ENCODE peak calls at places on chromosomes 11 and 22, in six cellular contexts. I, F, U, Q, C and V are unnamed samples.

GRCh38 chr11:72975778-72976520 is 161.7 kb downstream of the ATG16L2 start:
- DNase-seq in I (no peak), F (no peak), U (no peak), Q (no peak), C (no peak), V (peak)

GRCh38 chr11:19953909-19954308 is 206.4 kb downstream of the DBX1 start:
- DNase-seq in I (no peak), F (peak), U (no peak), Q (no peak), C (no peak), V (no peak)

GRCh38 chr11:1938343-1939005 is 8.7 kb upstream of the MRPL23 start:
- DNase-seq in I (peak), F (no peak), U (no peak), Q (peak), C (no peak), V (no peak)

GRCh38 chr11:44815917-44816456 is 89.2 kb downstream of the TSPAN18 start:
- DNase-seq in I (no peak), F (no peak), U (no peak), Q (peak), C (no peak), V (no peak)

GRCh38 chr22:22890085-22890484 is 2.5 kb downstream of the IGLL5 start:
- DNase-seq in I (no peak), F (no peak), U (no peak), Q (no peak), C (no peak), V (no peak)

GRCh38 chr22:23892626-23893445 is 1.3 kb upstream of the MIF start:
- DNase-seq in I (peak), F (no peak), U (no peak), Q (no peak), C (no peak), V (no peak)

GRCh38 chr11:64729851-64730382 is 6.9 kb upstream of the NRXN2 start:
- DNase-seq in I (peak), F (peak), U (no peak), Q (no peak), C (no peak), V (no peak)

GRCh38 chr11:111759375-111759774 is 6.8 kb downstream of the PPP2R1B start:
- DNase-seq in I (no peak), F (no peak), U (no peak), Q (no peak), C (no peak), V (no peak)

GRCh38 chr11:81874627-81875026 is 859.0 kb downstream of the FAM181B start:
- DNase-seq in I (no peak), F (peak), U (no peak), Q (no peak), C (no peak), V (no peak)

GRCh38 chr11:61817471-61818202 is 834 bp upstream of the FADS1 start:
- DNase-seq in I (no peak), F (no peak), U (no peak), Q (no peak), C (no peak), V (no peak)

GRCh38 chr11:316031-316701 is 2.3 kb downstream of the IFITM1 start:
- DNase-seq in I (peak), F (no peak), U (no peak), Q (peak), C (no peak), V (no peak)

GRCh38 chr22:31962392-31963113 is 18.2 kb downstream of the YWHAH start:
- DNase-seq in I (no peak), F (no peak), U (no peak), Q (peak), C (no peak), V (no peak)

GRCh38 chr11:126753990-126754389 is 246.6 kb downstream of the KIRREL3 start:
- DNase-seq in I (no peak), F (no peak), U (no peak), Q (no peak), C (no peak), V (no peak)

DNA sequence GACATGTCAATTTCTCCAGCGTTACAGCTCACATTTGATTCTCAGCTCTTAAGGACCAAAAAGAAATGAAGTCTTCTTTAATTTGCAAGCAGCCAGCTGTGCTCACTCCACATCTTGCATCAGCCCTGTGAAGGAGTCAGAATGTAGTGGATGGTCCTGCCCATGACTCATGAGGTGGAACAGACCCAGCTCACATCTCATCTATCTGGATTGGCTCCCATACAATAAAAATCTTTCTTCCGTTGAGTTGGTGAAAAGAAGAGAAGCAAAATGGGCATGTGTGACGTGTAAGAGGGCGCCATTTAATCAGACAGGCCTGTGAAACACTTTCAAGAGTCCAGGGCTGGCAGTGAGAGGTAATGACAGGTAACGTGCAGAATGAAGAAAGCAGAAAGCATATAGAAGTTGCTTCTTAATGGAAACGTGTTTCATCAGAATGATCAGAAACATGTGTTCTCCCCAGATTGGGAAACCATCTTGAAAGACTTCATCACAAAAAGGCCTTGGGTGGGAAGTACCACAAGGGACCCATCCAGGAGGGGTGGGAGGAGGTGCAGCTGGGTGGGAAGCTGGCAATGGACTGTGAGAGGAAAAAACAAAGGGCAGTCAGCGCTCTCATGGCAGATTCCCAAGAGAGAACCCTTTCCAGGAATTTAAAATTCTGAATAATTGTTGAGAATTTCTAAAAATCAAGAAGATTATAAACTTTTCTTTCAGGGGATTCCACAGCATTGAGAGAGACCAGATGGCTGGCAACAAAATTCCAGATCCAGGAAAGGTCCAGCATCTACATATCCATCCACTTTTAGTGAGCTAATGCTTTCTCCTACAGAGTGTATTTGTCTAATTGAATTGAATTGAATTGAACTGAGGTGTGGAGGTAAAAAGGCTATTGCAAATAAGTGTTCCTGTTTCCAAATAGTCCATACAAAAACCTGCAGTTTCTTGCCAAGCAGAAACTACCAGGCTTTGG is 57.0 kb downstream of the ETS1 start:
- DNase-seq in I (no peak), F (no peak), U (no peak), Q (no peak), C (no peak), V (no peak)
- TF ChIP-seq POLR2AphosphoS5 in I (no peak), F (no peak), U (no peak), Q (no peak), C (no peak), V (no peak)

GRCh38 chr11:7890417-7891179 is 40.5 kb downstream of the OR10A6 start:
- DNase-seq in I (no peak), F (no peak), U (no peak), Q (no peak), C (no peak), V (no peak)
- TF ChIP-seq POLR2AphosphoS5 in I (no peak), F (no peak), U (no peak), Q (no peak), C (no peak), V (no peak)

DNA sequence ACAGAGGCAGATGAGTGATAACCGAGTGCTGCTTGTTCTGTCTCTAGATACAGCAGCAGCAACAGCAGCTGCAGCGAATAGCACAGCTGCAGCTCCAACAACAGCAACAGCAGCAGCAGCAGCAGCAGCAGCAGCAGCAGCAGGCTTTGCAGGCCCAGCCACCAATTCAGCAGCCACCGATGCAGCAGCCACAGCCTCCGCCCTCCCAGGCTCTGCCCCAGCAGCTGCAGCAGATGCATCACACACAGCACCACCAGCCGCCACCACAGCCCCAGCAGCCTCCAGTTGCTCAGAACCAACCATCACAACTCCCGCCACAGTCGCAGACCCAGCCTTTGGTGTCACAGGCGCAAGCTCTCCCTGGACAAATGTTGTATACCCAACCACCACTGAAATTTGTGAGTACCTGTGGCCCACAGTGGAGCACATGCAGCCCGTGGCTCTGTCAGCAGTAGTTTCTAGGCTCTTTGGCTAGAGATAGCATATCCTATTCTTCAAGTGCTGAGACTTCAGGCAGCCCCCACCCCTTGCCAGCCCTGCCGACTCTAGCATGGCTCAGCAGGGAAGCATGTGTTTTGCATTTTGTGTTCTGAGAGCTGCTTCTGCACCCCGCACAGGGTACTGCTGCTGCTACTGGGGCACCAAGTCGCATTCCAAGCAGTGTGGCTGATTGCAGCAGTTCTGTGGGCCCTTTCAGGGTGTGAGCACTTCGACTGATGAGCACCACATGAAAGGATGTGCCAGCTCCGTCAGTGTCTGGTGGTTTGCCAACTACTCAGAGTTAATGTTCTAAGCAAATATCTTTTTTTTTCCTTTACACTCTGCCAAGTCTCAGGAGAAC is 59.2 kb downstream of the MED15 start:
- DNase-seq in I (no peak), F (no peak), U (peak), Q (peak), C (no peak), V (no peak)
- TF ChIP-seq POLR2AphosphoS5 in I (no peak), F (no peak), U (no peak), Q (peak), C (no peak), V (no peak)

DNA sequence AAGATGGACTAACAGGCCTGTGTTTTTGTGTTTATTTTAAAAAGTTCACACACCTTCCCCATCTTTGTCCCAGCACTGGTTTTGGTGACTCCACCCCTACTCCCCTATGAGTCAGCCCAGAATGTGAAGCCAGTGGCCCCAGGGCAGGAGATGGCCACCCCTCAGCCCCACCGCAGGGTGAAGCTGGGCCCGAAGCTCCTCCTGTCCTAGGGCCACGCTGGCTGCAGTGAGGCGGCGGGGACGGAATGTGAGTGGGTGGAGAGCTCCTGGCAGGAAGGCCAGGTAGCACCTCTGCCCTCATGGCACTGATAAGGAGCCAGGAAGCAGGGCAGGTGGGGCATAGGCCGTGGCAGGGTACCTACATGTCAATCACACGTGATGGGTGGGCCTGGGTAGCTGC is 39.9 kb downstream of the SGSM3 start:
- DNase-seq in I (peak), F (no peak), U (no peak), Q (no peak), C (no peak), V (no peak)
- TF ChIP-seq POLR2AphosphoS5 in I (no peak), F (peak), U (no peak), Q (peak), C (peak), V (peak)